ENCODE peak calls at places on chromosome 7, in four cellular contexts. P, F, X and W are unnamed samples.

GRCh38 chr7:157140118-157140905 is 1.6 kb downstream of the UBE3C start:
- DNase-seq in P (no peak), X (no peak), F (no peak), W (no peak)

GRCh38 chr7:9978111-9979064 is 995.3 kb upstream of the PHF14 start:
- DNase-seq in X (no peak), F (no peak), P (no peak), W (no peak)

GRCh38 chr7:12687213-12688171 is at the start of gene ARL4A:
- DNase-seq in P (peak), F (peak), X (peak), W (peak)

GRCh38 chr7:23018747-23019146 is 4.8 kb upstream of the HYCC1 start:
- DNase-seq in P (no peak), X (no peak), F (no peak), W (no peak)

GRCh38 chr7:156463280-156463679 is 177.3 kb upstream of the RNF32 start:
- DNase-seq in F (no peak), P (no peak), X (no peak), W (no peak)

GRCh38 chr7:134619627-134620331 is 26.9 kb upstream of the BPGM start:
- DNase-seq in P (no peak), F (no peak), X (no peak), W (no peak)

GRCh38 chr7:151408839-151409554 is 841 bp downstream of the WDR86 start:
- DNase-seq in P (peak), F (peak), X (no peak), W (no peak)

GRCh38 chr7:28298870-28299484 is 113.3 kb upstream of the CREB5 start:
- DNase-seq in F (peak), X (no peak), P (no peak), W (no peak)

GRCh38 chr7:48458701-48459509 is 287.6 kb downstream of the ABCA13 start:
- DNase-seq in F (no peak), P (no peak), X (no peak), W (no peak)

GRCh38 chr7:99210265-99210970 is 2.5 kb upstream of the KPNA7 start:
- DNase-seq in F (peak), X (no peak), P (no peak), W (no peak)

GRCh38 chr7:44226396-44226753 is 25.6 kb downstream of the YKT6 start:
- DNase-seq in F (no peak), P (peak), X (no peak), W (no peak)

GRCh38 chr7:76232698-76233097 is 31.0 kb downstream of the SRRM3 start:
- DNase-seq in P (no peak), X (no peak), F (no peak), W (no peak)

GRCh38 chr7:4612939-4613841 is 68.9 kb upstream of the FOXK1 start:
- DNase-seq in F (peak), P (no peak), X (peak), W (no peak)

GRCh38 chr7:95915731-95916130 is 143.4 kb downstream of the DYNC1I1 start:
- DNase-seq in P (no peak), X (no peak), F (no peak), W (no peak)

GRCh38 chr7:148856035-148856881 is 27.8 kb downstream of the EZH2 start:
- DNase-seq in F (peak), P (no peak), X (peak), W (peak)

GRCh38 chr7:151607464-151607867 is 87.8 kb upstream of the RHEB start:
- DNase-seq in F (peak), P (no peak), X (no peak), W (no peak)

GRCh38 chr7:129433823-129434171 is 435 bp upstream of the STRIP2 start:
- DNase-seq in F (peak), P (no peak), X (no peak), W (peak)
- TF ChIP-seq CTCF in F (no peak), P (no peak), X (no peak), W (no peak)

DNA sequence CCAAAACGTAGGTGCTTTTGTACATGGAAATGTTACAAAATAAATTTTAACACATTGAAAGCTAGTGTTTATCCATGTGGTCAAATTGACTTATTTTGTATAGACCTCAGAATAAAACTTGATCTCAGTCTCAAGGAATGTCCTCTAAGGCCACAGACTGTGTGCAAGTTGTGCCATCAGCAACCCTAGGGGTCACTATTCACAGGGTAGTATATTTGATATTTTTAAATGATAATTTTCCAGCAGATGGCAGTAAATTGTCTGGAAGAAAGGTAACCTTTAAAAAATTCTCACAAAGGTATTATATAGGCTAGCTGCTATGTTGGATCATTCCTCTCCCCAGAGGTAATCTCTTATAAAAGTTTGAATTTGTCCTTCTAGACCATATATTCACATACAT is 12.9 kb upstream of the SNX10 start:
- DNase-seq in P (no peak), X (no peak), F (peak), W (no peak)
- TF ChIP-seq CTCF in P (peak), X (no peak), F (peak), W (peak)

GRCh38 chr7:154795437-154795836 is 207.5 kb downstream of the PAXIP1 start:
- DNase-seq in P (no peak), F (no peak), X (no peak), W (no peak)

GRCh38 chr7:154795014-154795413 is 207.9 kb downstream of the PAXIP1 start:
- DNase-seq in F (no peak), X (no peak), P (no peak), W (no peak)

GRCh38 chr7:154792436-154793055 is 210.4 kb downstream of the PAXIP1 start:
- DNase-seq in F (no peak), X (no peak), P (no peak), W (no peak)

GRCh38 chr7:154791611-154792010 is 211.3 kb downstream of the PAXIP1 start:
- DNase-seq in F (no peak), X (no peak), P (no peak), W (no peak)

DNA sequence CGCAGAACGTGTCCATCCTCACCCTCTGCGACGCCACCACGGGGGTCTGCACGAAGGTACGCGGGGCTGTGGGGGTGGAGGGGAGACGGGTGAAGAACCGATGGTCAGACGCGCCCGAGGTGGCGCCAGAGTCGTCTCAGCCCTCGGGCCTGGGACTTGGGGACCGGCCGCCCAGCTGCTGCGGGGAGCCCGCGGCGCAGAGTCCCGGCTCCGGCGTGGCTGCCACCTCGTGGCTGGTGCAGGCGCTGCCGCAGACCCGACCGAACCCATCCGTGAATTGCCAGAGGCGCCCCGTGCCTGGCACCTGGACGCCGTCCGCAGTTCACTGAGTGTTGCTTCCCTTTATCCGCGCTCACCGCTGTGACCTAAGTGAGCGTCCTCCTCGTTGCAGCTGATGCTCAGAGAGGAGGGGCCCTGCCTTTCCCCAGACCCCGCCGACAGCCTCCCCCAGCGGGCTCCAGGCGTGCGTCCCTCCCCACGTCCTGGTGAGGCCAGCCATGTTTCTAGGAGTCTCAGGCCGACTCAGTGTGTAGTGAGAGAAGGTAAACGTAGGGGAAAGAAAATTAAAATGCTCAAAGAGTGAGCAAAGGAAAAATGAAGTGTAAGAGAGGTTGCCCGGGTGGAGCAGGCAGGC is 208.7 kb downstream of the PAXIP1 start:
- DNase-seq in X (no peak), P (peak), F (no peak), W (no peak)
- TF ChIP-seq CTCF in X (no peak), P (peak), F (no peak), W (peak)

GRCh38 chr7:131071786-131072504 is 255.7 kb upstream of the MKLN1 start:
- DNase-seq in P (no peak), F (peak), X (no peak), W (no peak)
- TF ChIP-seq CTCF in P (peak), F (peak), X (no peak), W (peak)

GRCh38 chr7:15720849-15721471 is 34.5 kb upstream of the MEOX2 start:
- DNase-seq in F (peak), X (no peak), P (no peak), W (no peak)
- TF ChIP-seq CTCF in F (peak), X (peak), P (peak), W (peak)

GRCh38 chr7:143279186-143280098 is 5.3 kb upstream of the TMEM139 start:
- DNase-seq in X (no peak), P (no peak), F (peak), W (no peak)

GRCh38 chr7:143282124-143282523 is 2.6 kb upstream of the TMEM139 start:
- DNase-seq in P (no peak), X (no peak), F (no peak), W (no peak)

GRCh38 chr7:143283344-143283743 is 1.4 kb upstream of the TMEM139 start:
- DNase-seq in F (no peak), P (no peak), X (no peak), W (no peak)

GRCh38 chr7:143280160-143280559 is 4.6 kb upstream of the TMEM139 start:
- DNase-seq in P (no peak), X (no peak), F (no peak), W (no peak)

GRCh38 chr7:143281529-143281928 is 3.2 kb upstream of the TMEM139 start:
- DNase-seq in P (no peak), X (no peak), F (no peak), W (no peak)
- TF ChIP-seq CTCF in P (no peak), X (no peak), F (no peak), W (no peak)

GRCh38 chr7:46681865-46682503 is 760.9 kb upstream of the IGFBP3 start:
- DNase-seq in F (peak), X (peak), P (no peak), W (no peak)

GRCh38 chr7:46682841-46683624 is 762.0 kb upstream of the IGFBP3 start:
- DNase-seq in F (no peak), P (no peak), X (no peak), W (no peak)

GRCh38 chr7:46687203-46687602 is 766.1 kb upstream of the IGFBP3 start:
- DNase-seq in P (no peak), F (no peak), X (no peak), W (no peak)

GRCh38 chr7:46680147-46680546 is 759.1 kb upstream of the IGFBP3 start:
- DNase-seq in X (no peak), F (peak), P (no peak), W (peak)

DNA sequence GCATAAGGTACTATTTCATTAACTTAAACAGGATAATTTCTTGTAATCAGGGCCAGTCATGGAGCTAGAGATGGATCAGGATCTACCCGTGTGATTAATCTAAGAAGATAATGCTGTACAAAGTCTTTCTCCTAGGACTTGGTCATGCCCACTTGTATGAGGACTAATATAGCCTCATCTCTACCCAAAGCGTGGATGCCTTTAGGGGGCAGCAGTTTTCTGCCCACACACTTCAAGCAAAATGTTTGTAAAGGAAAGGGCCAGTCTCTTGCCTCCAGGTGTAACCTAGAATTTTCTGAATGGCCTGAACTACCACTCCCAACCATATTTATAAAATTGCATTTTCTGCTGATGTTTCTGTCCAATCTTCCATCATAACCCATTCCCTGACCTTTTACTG is 764.0 kb upstream of the IGFBP3 start:
- DNase-seq in F (peak), P (no peak), X (no peak), W (no peak)
- TF ChIP-seq CTCF in F (peak), P (no peak), X (no peak), W (no peak)